ENCODE peak calls at places on chromosomes 6 and 20, in seven cellular contexts. S is heart left ventricle, L is foreskin keratinocyte, F is ovary, B is progenitor cell of endocrine pancreas, C is dorsolateral prefrontal cortex, A is neural crest cell. D is an unnamed sample.

GRCh38 chr6:72653032-72653431 is 31.2 kb downstream of the KCNQ5 start:
- DNase-seq in F (no peak), B (no peak), S (no peak), A (no peak), C (no peak), L (no peak), D (no peak)

GRCh38 chr6:40876336-40876735 is 162.7 kb downstream of the UNC5CL start:
- DNase-seq in F (no peak), B (no peak), A (no peak), C (no peak), L (no peak), S (no peak), D (no peak)

GRCh38 chr6:32752580-32752979 is 10.8 kb downstream of the HLA-DQB2 start:
- DNase-seq in F (no peak), L (peak), S (no peak), A (no peak), C (no peak), B (no peak), D (no peak)

GRCh38 chr20:58293453-58293852 is 16.1 kb upstream of the RAB22A start:
- DNase-seq in L (peak), F (no peak), B (no peak), A (peak), C (peak), S (peak), D (no peak)

GRCh38 chr6:157428418-157429202 is 47.6 kb downstream of the ZDHHC14 start:
- DNase-seq in L (peak), A (no peak), C (no peak), B (no peak), F (no peak), S (no peak), D (no peak)

GRCh38 chr20:36101201-36101600 is 53.3 kb upstream of the EPB41L1 start:
- DNase-seq in F (no peak), S (no peak), L (no peak), C (no peak), B (no peak), A (no peak), D (no peak)

GRCh38 chr6:912871-913663 is 220.1 kb upstream of the EXOC2 start:
- DNase-seq in C (peak), B (no peak), S (no peak), L (peak), A (no peak), F (no peak), D (no peak)

GRCh38 chr20:62874745-62875344 is 13.2 kb upstream of the TCFL5 start:
- DNase-seq in C (no peak), F (no peak), L (no peak), A (no peak), S (no peak), B (no peak), D (no peak)

GRCh38 chr6:158185729-158186456 is 17.7 kb downstream of the GTF2H5 start:
- DNase-seq in S (no peak), C (no peak), L (peak), A (no peak), B (no peak), F (no peak), D (no peak)

GRCh38 chr6:127972815-127973214 is 72.0 kb upstream of the THEMIS start:
- DNase-seq in S (no peak), C (no peak), A (no peak), B (no peak), L (no peak), F (no peak), D (no peak)

GRCh38 chr20:57389695-57390603 is 1.2 kb upstream of the RBM38 start:
- DNase-seq in S (no peak), L (no peak), B (no peak), F (peak), C (no peak), A (no peak), D (peak)

GRCh38 chr20:47730744-47731143 is 54.5 kb downstream of the SULF2 start:
- DNase-seq in A (no peak), S (no peak), B (no peak), F (no peak), L (peak), C (no peak), D (no peak)

GRCh38 chr6:157148391-157149323 is 174.7 kb downstream of the TMEM242 start:
- DNase-seq in S (peak), F (no peak), B (no peak), L (peak), C (peak), A (no peak), D (no peak)

GRCh38 chr6:170291271-170292110 is 613 bp upstream of the DLL1 start:
- DNase-seq in L (peak), C (peak), A (peak), F (peak), B (peak), S (peak), D (peak)
- TF ChIP-seq CTCF in L (peak), C (no peak), A (no peak), F (no peak), B (no peak), S (no peak), D (no peak)

DNA sequence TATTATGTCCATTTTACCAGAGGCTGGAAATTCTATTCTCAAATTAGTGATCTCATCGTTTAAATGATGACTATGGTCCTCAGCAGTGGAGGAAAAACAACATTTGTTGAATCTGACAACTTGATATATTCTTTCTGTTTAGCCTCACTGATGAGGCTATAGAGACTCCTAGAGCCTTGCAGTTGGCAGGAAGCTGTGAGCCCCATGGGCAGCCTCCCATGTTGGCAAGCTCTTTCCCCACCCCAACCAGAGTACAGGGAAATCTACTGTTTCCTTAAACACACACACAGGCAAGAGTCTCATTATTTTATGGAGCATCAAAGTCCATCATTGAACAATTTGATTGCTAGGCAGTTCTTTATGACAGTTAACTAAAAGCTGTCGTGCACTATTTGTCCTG is 498.2 kb upstream of the CITED2 start:
- DNase-seq in B (no peak), L (no peak), A (no peak), S (no peak), C (no peak), F (no peak), D (no peak)
- TF ChIP-seq CTCF in B (no peak), L (no peak), A (no peak), S (no peak), C (no peak), F (no peak), D (no peak)

DNA sequence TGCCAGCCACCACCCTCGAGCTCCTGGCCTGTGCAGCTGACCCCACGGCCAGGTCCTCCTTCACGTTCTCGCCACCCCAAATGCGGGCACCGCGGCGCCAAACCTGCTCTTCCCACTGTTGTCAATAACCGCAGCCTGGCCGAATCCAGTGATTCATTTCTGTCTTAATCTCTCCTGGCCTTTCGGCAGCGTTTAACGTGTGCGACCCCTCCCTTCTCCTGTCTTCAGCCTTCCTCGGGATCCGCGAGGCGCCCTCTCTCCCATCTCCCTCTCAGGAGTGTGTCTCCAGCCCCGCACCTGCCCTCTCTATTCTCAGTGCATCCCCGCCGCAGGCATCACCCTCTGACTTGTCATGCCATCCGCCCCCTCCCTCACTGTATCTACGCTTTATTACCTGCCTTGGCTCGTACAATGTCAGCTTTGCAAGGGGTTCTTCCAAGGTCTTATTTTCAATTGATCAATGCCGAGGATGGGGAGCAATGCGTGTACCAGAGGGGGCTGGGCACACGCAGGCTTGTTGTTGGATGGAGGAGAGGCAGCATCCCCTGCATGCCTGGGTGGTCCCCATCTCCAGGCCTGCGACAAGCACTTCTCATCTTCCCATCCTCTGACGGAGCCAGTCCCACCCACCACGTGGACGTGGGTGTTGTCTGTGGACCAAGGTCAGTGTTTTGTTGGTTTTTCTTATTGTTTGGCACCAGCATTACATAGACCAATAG is 91.2 kb downstream of the THBS2 start:
- DNase-seq in C (no peak), L (no peak), B (no peak), F (peak), A (no peak), S (no peak), D (no peak)
- TF ChIP-seq CTCF in C (no peak), L (no peak), B (no peak), F (no peak), A (no peak), S (no peak), D (no peak)

DNA sequence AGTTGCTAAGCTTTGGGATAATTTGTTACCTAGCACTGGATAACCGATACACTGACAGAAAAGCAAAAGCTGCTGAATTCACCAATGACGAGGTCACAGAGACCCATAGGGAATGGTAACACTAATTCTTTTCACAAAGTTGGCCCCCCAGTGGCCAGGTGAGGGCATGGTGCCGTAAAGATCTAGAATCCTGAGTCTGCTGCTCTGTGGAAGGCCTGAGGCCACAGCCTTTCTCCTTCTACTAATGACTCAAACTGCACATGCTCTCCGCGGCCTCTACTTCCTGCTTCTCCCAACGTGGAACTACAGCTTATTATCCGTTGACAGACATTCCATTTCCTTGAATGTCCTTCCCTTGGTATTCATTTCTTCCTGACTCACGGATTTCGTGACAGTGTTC is 127.1 kb downstream of the OPRM1 start:
- DNase-seq in L (peak), S (no peak), C (no peak), F (no peak), B (no peak), A (no peak), D (no peak)
- TF ChIP-seq CTCF in L (peak), S (no peak), C (no peak), F (no peak), B (peak), A (peak), D (no peak)

D was measured in activated B cell treated with CpG ODN at 0.5 μM for 24 hours.